ENCODE peak calls at places on chromosomes 5 and 9, in nine cellular contexts. T is spleen, M is pancreas, S is testis, P is GM23338, O is colonic mucosa, R is Karpas-422, W is right cardiac atrium, C is IMR-90. U is an unnamed sample. For H3K4me1, the result is how much of the 10 kb centered on the place peaks cover.

GRCh38 chr5:157311595-157311994 is 45.7 kb downstream of the CYFIP2 start:
- DNase-seq in T (no peak), S (no peak), P (no peak), W (no peak), C (no peak), M (no peak), R (no peak), O (no peak), U (no peak)

GRCh38 chr9:99034149-99034548 is 70.8 kb upstream of the TGFBR1 start:
- DNase-seq in M (no peak), P (no peak), O (no peak), C (no peak), S (no peak), T (no peak), R (no peak), W (no peak), U (no peak)

GRCh38 chr9:87878930-87879603 is 3.6 kb upstream of the SPATA31E1 start:
- DNase-seq in C (peak), R (no peak), S (no peak), T (no peak), W (no peak), M (no peak), P (no peak), O (no peak), U (no peak)

GRCh38 chr5:116759860-116760644 is 185.4 kb upstream of the SEMA6A start:
- DNase-seq in M (no peak), C (no peak), W (peak), T (no peak), P (peak), R (no peak), O (no peak), S (no peak), U (no peak)

GRCh38 chr9:136577941-136578619 is 32.2 kb upstream of the NOTCH1 start:
- DNase-seq in T (no peak), M (no peak), P (no peak), R (no peak), C (no peak), S (no peak), W (peak), O (no peak), U (no peak)

GRCh38 chr9:99011161-99011709 is 67.5 kb downstream of the COL15A1 start:
- DNase-seq in M (no peak), P (peak), T (no peak), O (no peak), C (peak), S (no peak), R (no peak), W (no peak), U (no peak)

GRCh38 chr5:166795756-166796155 is 1495.7 kb upstream of the WWC1 start:
- DNase-seq in T (no peak), C (no peak), R (no peak), M (no peak), P (no peak), S (no peak), O (no peak), W (no peak), U (no peak)

GRCh38 chr9:68983797-68984419 is 30.0 kb downstream of the PRKACG start:
- DNase-seq in R (no peak), P (no peak), W (no peak), T (no peak), S (no peak), M (no peak), O (no peak), C (no peak), U (no peak)

GRCh38 chr5:172731286-172732073 is 39.5 kb downstream of the DUSP1 start:
- DNase-seq in P (no peak), O (no peak), W (no peak), T (no peak), R (no peak), C (no peak), M (peak), S (no peak), U (peak)

GRCh38 chr9:34125681-34126206 is 754 bp downstream of the DCAF12 start:
- DNase-seq in C (peak), P (peak), W (no peak), M (no peak), T (peak), O (peak), R (peak), S (peak), U (no peak)

GRCh38 chr5:136143312-136143711 is 10.7 kb downstream of the SMAD5 start:
- DNase-seq in O (no peak), W (no peak), C (no peak), M (no peak), P (no peak), T (no peak), R (no peak), S (no peak), U (no peak)

GRCh38 chr5:93929146-93929545 is 187.7 kb upstream of the POU5F2 start:
- DNase-seq in W (no peak), C (peak), M (no peak), S (no peak), P (no peak), O (no peak), R (no peak), T (no peak), U (no peak)

GRCh38 chr5:59838989-59839388 is 54.5 kb downstream of the PDE4D start:
- DNase-seq in W (no peak), C (no peak), M (no peak), P (peak), T (no peak), S (no peak), O (no peak), R (no peak), U (no peak)

GRCh38 chr5:33827885-33828284 is 63.9 kb downstream of the ADAMTS12 start:
- DNase-seq in P (no peak), W (no peak), O (no peak), C (no peak), S (no peak), T (no peak), R (no peak), M (no peak), U (no peak)

GRCh38 chr5:90645024-90645610 is 86.5 kb downstream of the ADGRV1 start:
- DNase-seq in T (no peak), M (no peak), S (no peak), O (no peak), P (peak), C (no peak), R (no peak), W (no peak), U (no peak)

GRCh38 chr5:156815988-156816599 is 34.0 kb upstream of the PPP1R2B start:
- DNase-seq in O (peak), P (peak), S (peak), C (peak), R (peak), W (no peak), M (peak), T (no peak), U (no peak)

GRCh38 chr5:124755565-124755964 is 9.1 kb upstream of the ZNF608 start:
- DNase-seq in T (no peak), O (no peak), M (no peak), S (peak), C (no peak), P (no peak), W (no peak), R (peak), U (no peak)

GRCh38 chr9:6006968-6007769 is 8.3 kb downstream of the RANBP6 start:
- DNase-seq in W (peak), S (peak), R (peak), C (peak), O (peak), T (peak), M (peak), P (peak), U (peak)
- H3K4me1 ChIP-seq in W (under half), S (under half), R (half or more), C (under half), O (under half), T (under half), M (under half), P (under half), U (under half)

DNA sequence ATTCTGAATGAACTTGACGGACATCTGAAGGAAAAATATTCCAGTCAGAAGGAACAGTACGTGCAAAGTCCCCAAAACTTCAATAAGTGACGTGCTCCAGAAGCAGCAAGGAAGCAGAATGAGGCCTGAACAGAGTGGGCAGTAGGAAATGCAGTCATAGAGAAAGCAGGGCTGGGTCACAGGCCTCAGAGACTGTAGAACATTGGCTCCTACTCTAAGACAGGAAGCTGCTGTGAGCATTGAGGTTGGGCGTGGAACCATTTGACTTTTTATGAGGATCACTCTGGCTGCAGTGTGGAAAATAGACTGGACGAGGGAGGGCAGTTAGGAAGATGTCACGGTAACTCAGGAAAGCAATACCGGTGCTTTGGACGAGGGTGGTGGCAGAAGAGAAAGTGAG is 64.0 kb downstream of the DOCK8 start:
- DNase-seq in C (no peak), S (no peak), R (no peak), T (no peak), W (no peak), P (no peak), M (no peak), O (peak), U (no peak)
- H3K4me1 ChIP-seq in C (under half), S (under half), R (under half), T (half or more), W (under half), P (under half), M (under half), O (under half), U (under half)

GRCh38 chr9:95060246-95060645 is 257.3 kb downstream of the FANCC start:
- DNase-seq in O (no peak), S (no peak), C (no peak), P (no peak), M (no peak), R (no peak), T (no peak), W (no peak), U (no peak)

GRCh38 chr9:95055851-95056551 is 261.5 kb downstream of the FANCC start:
- DNase-seq in C (peak), M (no peak), W (peak), R (no peak), P (no peak), O (no peak), S (no peak), T (no peak), U (no peak)

GRCh38 chr9:95057121-95057520 is 260.4 kb downstream of the FANCC start:
- DNase-seq in T (no peak), C (peak), M (no peak), O (no peak), S (no peak), P (no peak), R (no peak), W (no peak), U (no peak)

GRCh38 chr9:95058795-95059386 is 258.6 kb downstream of the FANCC start:
- DNase-seq in S (no peak), C (peak), M (no peak), W (no peak), R (no peak), P (no peak), O (no peak), T (no peak), U (no peak)

DNA sequence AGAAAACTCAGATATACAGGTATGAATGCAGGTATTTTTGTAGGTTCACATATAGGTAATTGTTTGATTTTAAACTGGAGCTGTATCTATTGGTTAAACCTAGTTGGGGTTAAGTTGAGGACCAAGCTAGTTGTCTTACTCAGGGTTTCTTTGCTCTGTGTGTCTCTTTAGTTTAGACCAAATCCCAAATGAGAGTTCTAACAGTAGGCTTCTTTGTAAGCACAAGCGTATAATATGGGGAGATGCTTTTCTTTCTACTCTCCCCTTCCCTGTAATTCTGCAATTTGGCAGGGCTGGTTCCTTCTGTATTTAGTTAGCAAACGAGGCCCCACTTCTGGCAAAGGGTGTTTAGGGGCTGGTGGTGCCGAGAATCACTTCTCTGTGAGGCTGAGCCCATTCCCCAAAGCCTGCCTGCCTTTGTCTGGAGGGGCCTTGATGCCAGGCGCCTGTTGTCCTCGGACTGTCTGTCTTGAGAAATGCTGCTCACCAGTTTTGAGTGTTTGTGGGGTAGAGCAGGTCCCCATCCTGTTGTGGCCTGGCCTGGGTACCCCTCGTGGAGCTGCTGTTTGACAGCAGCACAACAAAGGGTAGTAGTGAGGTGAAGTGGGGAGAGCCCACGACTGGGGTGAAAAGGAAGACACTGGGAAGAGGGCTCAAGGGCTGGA is 259.3 kb downstream of the FANCC start:
- DNase-seq in P (no peak), C (no peak), T (no peak), M (no peak), O (no peak), W (no peak), R (no peak), S (no peak), U (no peak)
- H3K4me1 ChIP-seq in P (under half), C (under half), T (under half), M (half or more), O (under half), W (under half), R (under half), S (under half), U (under half)

GRCh38 chr9:88917375-88917774 is 73.9 kb upstream of the S1PR3 start:
- DNase-seq in M (peak), R (no peak), W (no peak), T (no peak), P (no peak), S (no peak), O (no peak), C (no peak), U (no peak)

GRCh38 chr9:88925471-88925870 is 65.8 kb upstream of the S1PR3 start:
- DNase-seq in W (no peak), P (no peak), T (no peak), O (no peak), S (no peak), M (no peak), R (no peak), C (peak), U (no peak)

GRCh38 chr9:88920645-88921044 is 70.6 kb upstream of the S1PR3 start:
- DNase-seq in M (no peak), R (no peak), C (no peak), O (no peak), W (no peak), S (no peak), T (no peak), P (peak), U (no peak)

GRCh38 chr9:88923653-88924284 is 67.5 kb upstream of the S1PR3 start:
- DNase-seq in O (no peak), P (no peak), W (peak), R (no peak), M (no peak), C (no peak), S (no peak), T (peak), U (peak)

GRCh38 chr9:88922091-88922490 is 69.2 kb upstream of the S1PR3 start:
- DNase-seq in P (no peak), M (no peak), T (no peak), C (no peak), R (no peak), W (no peak), O (no peak), S (no peak), U (no peak)
- H3K4me1 ChIP-seq in P (under half), M (under half), T (under half), C (under half), R (under half), W (under half), O (under half), S (under half), U (under half)

GRCh38 chr9:113581865-113582697 is 118.6 kb downstream of the RGS3 start:
- DNase-seq in M (peak), W (peak), C (peak), T (peak), P (no peak), S (peak), O (peak), R (peak), U (peak)
- H3K4me1 ChIP-seq in M (under half), W (under half), C (under half), T (half or more), P (under half), S (half or more), O (under half), R (under half), U (half or more)

GRCh38 chr5:17398866-17399835 is 98.9 kb upstream of the TAF11L2 start:
- DNase-seq in T (no peak), C (no peak), R (no peak), M (no peak), P (no peak), W (no peak), O (no peak), S (no peak), U (no peak)

GRCh38 chr5:17400724-17401508 is 97.1 kb upstream of the TAF11L2 start:
- DNase-seq in O (no peak), R (no peak), S (no peak), C (no peak), P (peak), T (peak), W (no peak), M (no peak), U (no peak)

GRCh38 chr5:17399931-17400330 is 98.1 kb upstream of the TAF11L2 start:
- DNase-seq in P (no peak), S (no peak), T (no peak), C (no peak), R (no peak), O (no peak), W (no peak), M (no peak), U (no peak)

GRCh38 chr5:17402291-17403121 is 95.5 kb upstream of the TAF11L2 start:
- DNase-seq in W (no peak), P (peak), C (no peak), R (no peak), M (no peak), S (no peak), T (no peak), O (no peak), U (no peak)

DNA sequence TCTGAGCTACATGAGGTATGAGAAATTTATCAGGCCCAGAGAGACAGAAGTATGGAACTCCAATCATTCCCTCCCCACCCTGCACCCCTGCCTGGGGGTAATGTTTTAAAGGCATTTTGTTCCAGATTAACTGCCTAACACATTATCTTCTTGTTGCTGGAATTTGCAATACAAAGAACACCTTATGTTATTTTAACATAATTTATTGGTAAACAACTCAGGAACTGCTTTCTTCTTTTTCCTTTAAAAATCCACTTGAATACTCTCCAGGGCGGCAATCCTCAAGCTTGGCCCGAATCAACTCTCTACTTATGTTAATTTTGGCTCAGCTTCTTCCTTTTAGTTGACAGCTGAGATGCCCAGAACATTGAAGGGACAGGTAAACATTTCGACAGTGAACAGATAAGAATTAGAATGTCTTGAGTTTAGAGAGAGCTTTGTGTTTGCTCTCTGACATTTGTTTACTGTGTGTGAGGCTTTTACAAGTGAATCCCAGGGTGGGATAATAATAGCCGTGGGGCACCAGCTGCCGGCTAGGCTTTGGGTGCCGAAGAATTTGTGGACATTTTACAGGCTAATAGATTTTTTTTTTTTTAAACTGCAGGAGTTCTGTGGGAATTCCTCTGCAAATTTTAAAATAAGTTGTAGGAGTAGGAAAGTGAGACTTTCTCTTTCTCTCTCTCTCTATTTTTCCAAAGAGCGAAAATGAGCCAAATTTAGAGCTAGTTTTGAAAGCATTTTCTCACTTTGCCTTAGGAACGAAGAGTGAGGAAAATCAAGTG is 96.3 kb upstream of the TAF11L2 start:
- DNase-seq in M (no peak), O (no peak), T (no peak), W (no peak), P (peak), C (no peak), S (no peak), R (no peak), U (no peak)
- H3K4me1 ChIP-seq in M (under half), O (under half), T (under half), W (under half), P (half or more), C (under half), S (under half), R (under half), U (under half)

DNA sequence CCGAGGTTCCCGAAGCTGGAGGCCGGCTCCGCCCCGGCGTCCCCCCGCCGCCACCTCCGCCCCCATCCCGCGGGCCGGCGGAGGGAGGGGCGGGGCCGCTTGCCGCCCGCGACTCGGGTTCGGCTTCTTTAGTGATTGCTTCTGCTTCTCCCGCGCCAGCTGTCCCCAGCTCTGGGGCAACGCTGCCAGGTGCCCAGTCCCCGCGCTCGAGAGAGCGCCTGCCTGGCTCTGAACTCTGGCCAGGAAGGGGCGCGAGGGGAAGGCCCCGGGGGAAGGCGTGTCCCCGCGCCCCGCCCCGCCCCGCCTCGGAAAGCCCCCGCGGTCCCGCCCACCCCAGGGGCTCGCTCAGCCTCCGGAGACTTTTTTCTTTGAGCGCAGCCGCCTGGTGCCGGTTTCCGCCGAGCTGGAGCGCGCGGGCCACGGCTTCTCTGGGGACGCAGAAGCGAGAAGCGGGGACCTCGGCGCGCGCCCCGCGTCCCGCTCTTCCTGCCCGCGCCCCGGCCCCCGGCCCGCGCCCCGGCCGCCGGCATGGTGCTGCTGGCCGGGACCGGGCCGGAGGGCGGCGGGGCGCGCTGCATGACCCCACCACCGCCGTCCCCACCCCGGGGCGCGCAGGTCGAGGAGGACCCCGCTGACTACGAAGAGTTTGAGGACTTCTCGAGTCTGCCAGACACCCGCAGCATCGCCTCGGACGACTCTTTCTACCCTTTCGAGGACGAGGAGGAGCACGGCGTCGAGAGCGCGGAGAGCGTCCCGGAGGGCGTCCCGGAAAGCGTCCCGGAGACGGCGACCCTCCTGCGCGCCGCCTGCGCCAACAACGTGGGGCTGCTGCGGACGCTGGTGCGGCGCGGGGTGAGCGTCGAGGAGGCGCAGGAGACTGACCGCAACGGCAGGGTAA is at the start of gene ANKRD33B:
- DNase-seq in T (peak), R (peak), S (peak), M (peak), C (peak), O (peak), P (peak), W (peak), U (peak)
- H3K4me1 ChIP-seq in T (under half), R (under half), S (under half), M (under half), C (under half), O (under half), P (under half), W (under half), U (under half)

GRCh38 chr5:14204011-14204670 is 61.0 kb downstream of the TRIO start:
- DNase-seq in C (no peak), P (no peak), W (no peak), R (no peak), M (no peak), S (no peak), T (no peak), O (no peak), U (no peak)
- H3K4me1 ChIP-seq in C (under half), P (half or more), W (under half), R (under half), M (under half), S (half or more), T (under half), O (under half), U (under half)